ENCODE peak calls at places on chromosomes 6 and 20, in six cellular contexts. Z, H, T, J, R and Y are unnamed samples.

GRCh38 chr20:7926767-7927166 is 13.5 kb downstream of the HAO1 start:
- DNase-seq in Z (peak), H (no peak), T (no peak), J (peak), R (peak), Y (peak)

GRCh38 chr20:53582574-53583351 is 10.9 kb downstream of the ZNF217 start:
- DNase-seq in Z (peak), H (no peak), T (peak), J (peak), R (peak), Y (peak)

GRCh38 chr6:170221753-170222400 is 69.0 kb downstream of the DLL1 start:
- DNase-seq in Z (no peak), H (peak), T (peak), J (no peak), R (no peak), Y (no peak)

GRCh38 chr20:461254-462198 is 807 bp downstream of the TBC1D20 start:
- DNase-seq in Z (peak), H (peak), T (peak), J (peak), R (peak), Y (peak)

GRCh38 chr20:10654630-10655029 is 19.2 kb downstream of the JAG1 start:
- DNase-seq in Z (no peak), H (peak), T (peak), J (peak), R (no peak), Y (peak)

GRCh38 chr20:58001381-58001780 is 227.1 kb downstream of the ANKRD60 start:
- DNase-seq in Z (no peak), H (no peak), T (no peak), J (no peak), R (no peak), Y (no peak)

GRCh38 chr20:36102809-36103596 is 51.5 kb upstream of the EPB41L1 start:
- DNase-seq in Z (no peak), H (peak), T (no peak), J (peak), R (no peak), Y (no peak)

GRCh38 chr6:136524936-136525413 is 25.2 kb downstream of the MAP7 start:
- DNase-seq in Z (no peak), H (no peak), T (peak), J (no peak), R (no peak), Y (no peak)

GRCh38 chr20:59692139-59692538 is 87.8 kb downstream of the PHACTR3 start:
- DNase-seq in Z (no peak), H (no peak), T (no peak), J (no peak), R (no peak), Y (no peak)

GRCh38 chr6:36625161-36625919 is 31.2 kb downstream of the SRSF3 start:
- DNase-seq in Z (peak), H (peak), T (no peak), J (no peak), R (peak), Y (no peak)

GRCh38 chr6:166770216-166771116 is 143.4 kb upstream of the RPS6KA2 start:
- DNase-seq in Z (no peak), H (no peak), T (peak), J (no peak), R (no peak), Y (peak)

GRCh38 chr6:14119764-14120163 is 2.2 kb downstream of the CD83 start:
- DNase-seq in Z (no peak), H (no peak), T (no peak), J (no peak), R (no peak), Y (no peak)

GRCh38 chr6:129493396-129493902 is 216.5 kb downstream of the ARHGAP18 start:
- DNase-seq in Z (peak), H (no peak), T (no peak), J (peak), R (peak), Y (no peak)

GRCh38 chr6:4008324-4009047 is 70.5 kb downstream of the FAM217A start:
- DNase-seq in Z (peak), H (no peak), T (no peak), J (peak), R (peak), Y (peak)

GRCh38 chr6:68108243-68108835 is 526.7 kb upstream of the ADGRB3 start:
- DNase-seq in Z (peak), H (no peak), T (no peak), J (no peak), R (peak), Y (peak)

GRCh38 chr6:33294086-33294823 is 4.5 kb downstream of the RGL2 start:
- DNase-seq in Z (no peak), H (no peak), T (no peak), J (no peak), R (no peak), Y (no peak)

DNA sequence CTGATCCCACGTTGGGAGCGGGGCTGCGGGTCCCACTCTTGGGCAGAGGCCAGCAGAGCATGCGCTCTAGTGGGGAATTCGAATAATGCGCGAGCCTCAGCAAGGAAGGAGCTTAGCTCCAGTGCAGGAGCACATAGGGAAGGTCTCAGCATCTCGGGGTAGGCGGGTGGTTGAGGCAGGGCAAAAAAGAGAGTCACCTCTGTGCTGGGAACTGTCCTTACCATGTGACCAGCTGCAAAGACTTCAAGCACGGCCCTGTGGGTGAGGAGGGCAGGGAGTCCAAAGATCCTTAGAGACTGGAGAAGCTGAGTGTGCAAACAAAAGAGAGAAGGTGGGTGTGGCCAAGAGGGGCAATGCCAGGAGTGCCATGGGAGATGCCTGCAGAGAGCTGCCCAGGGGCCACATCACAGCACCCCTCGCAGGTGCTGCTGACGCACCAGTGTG is 79.2 kb upstream of the CD93 start:
- DNase-seq in Z (no peak), H (peak), T (peak), J (peak), R (no peak), Y (peak)
- H3K4me3 ChIP-seq in Z (no peak), H (no peak), T (no peak), J (no peak), R (no peak), Y (no peak)

DNA sequence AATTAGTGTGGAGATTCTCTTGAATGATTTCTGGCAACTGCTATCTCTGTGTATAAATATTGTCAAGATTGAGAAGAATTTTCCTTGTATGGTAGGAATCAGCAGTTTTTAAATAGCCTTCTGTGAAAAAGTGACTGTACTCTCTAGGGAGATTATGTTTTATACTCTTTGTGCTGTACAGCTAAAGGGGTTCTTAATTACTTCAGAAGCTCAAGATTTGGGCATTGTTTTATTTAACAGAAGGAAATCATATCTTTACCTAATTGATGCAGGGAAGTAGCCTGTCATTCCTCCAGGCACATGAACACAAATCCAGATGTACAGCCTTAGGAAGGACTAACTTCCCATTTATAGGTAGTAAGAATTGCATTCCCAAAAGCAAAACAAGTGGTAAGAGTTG is 1.3 kb downstream of the CALHM5 start:
- DNase-seq in Z (no peak), H (no peak), T (no peak), J (no peak), R (no peak), Y (no peak)
- H3K4me3 ChIP-seq in Z (peak), H (no peak), T (peak), J (peak), R (peak), Y (no peak)

DNA sequence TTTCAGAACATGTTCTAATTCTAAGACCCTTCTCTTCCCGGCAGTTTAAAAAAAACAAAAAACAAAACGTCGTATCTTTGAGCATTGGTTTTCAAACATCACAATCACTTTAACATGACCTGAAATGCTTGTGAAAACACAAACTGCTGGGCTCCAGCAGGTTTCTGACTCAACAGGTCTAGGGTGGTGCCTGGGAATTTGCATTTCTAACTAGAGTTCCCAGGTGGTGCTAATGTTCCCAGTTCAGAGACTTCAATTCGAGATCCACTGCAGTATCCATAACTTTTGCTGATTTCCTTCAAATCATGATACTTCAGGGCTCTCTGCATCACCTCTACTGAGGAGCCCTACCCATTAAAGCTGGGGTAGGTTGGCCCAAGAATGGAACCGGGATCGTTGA is 850 bp upstream of the SMPDL3A start:
- DNase-seq in Z (no peak), H (no peak), T (peak), J (no peak), R (no peak), Y (peak)
- H3K4me3 ChIP-seq in Z (no peak), H (no peak), T (peak), J (no peak), R (no peak), Y (no peak)

DNA sequence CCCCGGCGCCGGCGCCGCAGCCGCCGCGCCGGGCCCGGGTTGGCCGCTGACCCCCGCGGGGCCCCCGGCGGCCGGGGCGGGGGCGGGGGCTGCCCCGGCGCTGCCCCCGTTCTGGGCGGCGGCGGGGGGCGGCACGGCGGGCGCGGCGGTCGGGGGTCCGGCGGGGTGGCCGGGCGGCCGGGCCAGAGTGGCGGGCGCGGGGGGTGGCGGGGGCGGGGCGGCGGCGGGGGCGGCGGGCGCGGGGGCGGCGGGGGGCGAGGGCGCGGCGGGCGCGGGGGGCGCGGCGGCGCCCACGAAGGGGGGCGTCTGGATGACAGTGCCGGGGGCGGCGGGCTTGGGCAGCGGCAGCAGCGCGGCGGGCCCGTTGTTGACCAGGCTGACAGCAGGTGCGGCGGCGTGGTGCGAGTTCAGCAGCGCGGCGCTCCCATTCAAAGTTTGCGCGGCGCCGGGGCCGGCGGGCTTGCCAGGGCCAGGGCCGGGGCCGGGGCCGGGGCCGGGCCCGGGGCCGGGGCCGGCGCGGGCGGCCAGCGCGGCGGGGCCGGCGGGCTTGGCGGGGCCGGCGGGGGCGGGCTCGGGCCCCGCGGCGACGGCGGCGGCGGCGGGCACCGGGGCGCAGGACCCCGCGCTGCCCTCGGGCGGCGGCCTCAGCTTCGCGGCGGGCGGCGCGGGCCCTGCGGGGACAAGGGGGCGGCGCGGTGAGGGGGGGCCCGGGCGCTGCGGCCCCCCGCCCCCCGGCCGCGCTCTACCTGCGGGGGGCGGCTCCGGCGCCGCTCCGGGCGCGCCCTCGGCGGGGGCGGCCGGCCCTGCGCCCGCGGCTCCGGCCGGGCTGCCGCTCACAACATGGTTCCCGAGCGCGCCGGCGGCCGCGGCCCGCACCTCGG is 653 bp downstream of the TAF4 start:
- DNase-seq in Z (no peak), H (no peak), T (no peak), J (peak), R (no peak), Y (no peak)
- H3K4me3 ChIP-seq in Z (peak), H (peak), T (no peak), J (peak), R (peak), Y (peak)

DNA sequence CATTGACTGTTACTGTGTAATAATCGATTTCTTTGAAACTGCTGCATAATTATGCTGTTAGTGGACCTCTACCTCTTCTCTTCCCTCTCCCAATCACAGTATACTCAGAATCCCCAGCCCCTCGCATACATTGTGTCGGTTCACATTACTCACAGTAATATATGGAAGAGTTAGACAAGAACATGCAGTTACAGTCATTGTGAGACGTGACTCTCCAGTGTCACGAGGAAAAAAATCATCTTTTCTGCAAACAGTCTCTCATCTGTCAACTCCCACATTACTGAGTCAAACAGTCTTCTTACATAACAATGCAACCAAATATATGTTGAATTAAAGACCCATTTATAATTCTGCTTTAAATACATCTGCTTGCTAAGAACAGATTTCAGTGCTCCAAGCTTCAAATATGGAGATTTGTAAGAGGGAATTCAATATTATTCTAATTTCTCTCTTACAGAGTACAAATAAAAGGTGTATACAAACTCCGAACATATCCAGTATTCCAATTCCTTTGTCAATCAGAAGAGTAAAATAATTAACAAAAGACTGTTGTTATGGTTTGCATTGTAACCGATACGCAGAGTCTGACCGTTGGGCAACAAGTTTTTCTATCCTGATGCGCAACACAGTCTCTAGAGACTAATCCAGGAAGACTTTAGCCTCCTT is 113.3 kb downstream of the TMEM242 start:
- DNase-seq in Z (no peak), H (no peak), T (no peak), J (no peak), R (no peak), Y (no peak)
- H3K4me3 ChIP-seq in Z (no peak), H (no peak), T (no peak), J (no peak), R (no peak), Y (no peak)

GRCh38 chr6:79232696-79233462 is 1.6 kb downstream of the HMGN3 start:
- DNase-seq in Z (no peak), H (no peak), T (no peak), J (no peak), R (no peak), Y (no peak)

GRCh38 chr6:79227445-79227844 is 7.0 kb downstream of the HMGN3 start:
- DNase-seq in Z (no peak), H (no peak), T (no peak), J (no peak), R (no peak), Y (no peak)

GRCh38 chr6:79231101-79231500 is 3.4 kb downstream of the HMGN3 start:
- DNase-seq in Z (no peak), H (no peak), T (no peak), J (no peak), R (no peak), Y (no peak)

GRCh38 chr6:79233611-79234149 is 802 bp downstream of the HMGN3 start:
- DNase-seq in Z (peak), H (peak), T (peak), J (peak), R (peak), Y (peak)

GRCh38 chr6:79230149-79230548 is 4.3 kb downstream of the HMGN3 start:
- DNase-seq in Z (no peak), H (no peak), T (no peak), J (no peak), R (no peak), Y (no peak)
- H3K4me3 ChIP-seq in Z (no peak), H (no peak), T (no peak), J (no peak), R (no peak), Y (no peak)

GRCh38 chr6:141562181-141562800 is 570.4 kb upstream of the GJE1 start:
- DNase-seq in Z (no peak), H (peak), T (peak), J (peak), R (no peak), Y (peak)
- H3K4me3 ChIP-seq in Z (no peak), H (peak), T (no peak), J (no peak), R (no peak), Y (no peak)

GRCh38 chr6:10099086-10099499 is 315.8 kb downstream of the TFAP2A start:
- DNase-seq in Z (no peak), H (peak), T (peak), J (peak), R (no peak), Y (peak)
- H3K4me3 ChIP-seq in Z (no peak), H (no peak), T (no peak), J (no peak), R (no peak), Y (no peak)

GRCh38 chr20:33730946-33731692 is 677 bp upstream of the ZNF341 start:
- DNase-seq in Z (no peak), H (no peak), T (no peak), J (no peak), R (no peak), Y (no peak)
- H3K4me3 ChIP-seq in Z (peak), H (peak), T (peak), J (no peak), R (peak), Y (no peak)

DNA sequence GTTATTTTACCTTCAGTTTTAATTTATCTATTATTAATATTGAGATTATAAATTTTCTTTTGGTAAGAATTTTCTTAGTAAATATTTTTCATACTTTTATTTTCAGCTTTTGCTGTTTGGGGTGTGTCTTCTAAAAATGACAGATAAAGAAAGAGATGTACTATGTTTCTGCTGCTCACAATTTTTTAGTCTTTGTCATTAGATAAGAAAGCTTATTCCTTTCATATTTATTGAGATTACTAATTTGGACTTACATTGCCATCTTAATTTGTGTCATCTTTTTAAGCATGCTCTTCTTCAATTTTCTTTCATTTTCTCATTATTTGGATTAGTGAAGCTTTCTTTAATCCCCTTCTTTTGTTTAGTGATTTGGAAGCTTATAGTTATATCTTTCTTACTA is 13.6 kb upstream of the PHACTR2 start:
- DNase-seq in Z (no peak), H (no peak), T (no peak), J (no peak), R (no peak), Y (no peak)
- H3K4me3 ChIP-seq in Z (no peak), H (no peak), T (no peak), J (no peak), R (no peak), Y (no peak)